ENCODE peak calls at places on chromosomes 13 and 19, in six cellular contexts. O is HL-60, B is spleen, X is OCI-LY7, A is fibroblast of mammary gland, D is cardiac fibroblast. S is an unnamed sample.

GRCh38 chr19:34364462-34364829 is 550 bp upstream of the GPI start:
- DNase-seq in B (no peak), A (no peak), O (no peak), X (no peak), D (no peak), S (no peak)

GRCh38 chr13:40477623-40478608 is 188.5 kb downstream of the FOXO1 start:
- DNase-seq in B (no peak), A (no peak), D (peak), X (peak), O (no peak), S (peak)

GRCh38 chr13:32060319-32060924 is 28.8 kb downstream of the FRY start:
- DNase-seq in B (no peak), X (no peak), D (no peak), A (no peak), O (no peak), S (no peak)

GRCh38 chr19:48638831-48639381 is 1.7 kb upstream of the DBP start:
- DNase-seq in A (no peak), D (no peak), B (peak), O (no peak), X (peak), S (no peak)

GRCh38 chr19:32692727-32693061 is 1.1 kb downstream of the NUDT19 start:
- DNase-seq in B (no peak), D (no peak), X (no peak), A (no peak), O (peak), S (no peak)

GRCh38 chr19:38337360-38337653 is 1.7 kb downstream of the CATSPERG start:
- DNase-seq in X (no peak), A (no peak), O (no peak), B (no peak), D (no peak), S (no peak)

GRCh38 chr19:44557933-44558332 is 28.5 kb upstream of the CEACAM20 start:
- DNase-seq in X (no peak), O (no peak), D (no peak), B (no peak), A (no peak), S (no peak)

GRCh38 chr19:11560404-11560988 is 1.5 kb upstream of the ELOF1 start:
- DNase-seq in X (peak), A (peak), O (peak), B (no peak), D (peak), S (peak)

GRCh38 chr13:110636053-110636475 is 20.7 kb downstream of the NAXD start:
- DNase-seq in O (no peak), A (no peak), D (no peak), X (no peak), B (no peak), S (no peak)

GRCh38 chr13:30739646-30740642 is 4.6 kb downstream of the ALOX5AP start:
- DNase-seq in A (peak), B (no peak), O (peak), X (peak), D (peak), S (peak)

GRCh38 chr13:20363604-20364003 is 131.5 kb upstream of the GJB6 start:
- DNase-seq in B (no peak), D (no peak), O (no peak), A (peak), X (no peak), S (peak)

GRCh38 chr13:44420376-44421220 is 47.0 kb downstream of the SERP2 start:
- DNase-seq in D (no peak), A (no peak), X (no peak), O (no peak), B (no peak), S (no peak)

GRCh38 chr19:45179063-45179847 is 671 bp downstream of the BLOC1S3 start:
- DNase-seq in B (peak), X (no peak), D (peak), O (peak), A (peak), S (peak)

GRCh38 chr19:1907563-1908363 is 2.6 kb downstream of the ADAT3 start:
- DNase-seq in X (no peak), O (no peak), B (no peak), D (no peak), A (no peak), S (no peak)

GRCh38 chr13:90542959-90543358 is 804.5 kb upstream of the MIR17HG start:
- DNase-seq in O (no peak), A (no peak), B (no peak), D (no peak), X (no peak), S (no peak)

GRCh38 chr19:32018014-32018413 is 327.4 kb upstream of the ZNF507 start:
- DNase-seq in B (no peak), O (no peak), A (peak), X (no peak), D (no peak), S (no peak)

GRCh38 chr13:110593430-110594130 is 21.8 kb upstream of the NAXD start:
- DNase-seq in O (peak), A (peak), X (peak), D (peak), B (no peak), S (peak)

GRCh38 chr13:32989331-32989730 is 26.9 kb upstream of the KL start:
- DNase-seq in B (no peak), D (no peak), X (no peak), O (no peak), A (no peak), S (no peak)

GRCh38 chr19:14446336-14447036 is 13.4 kb downstream of the PKN1 start:
- DNase-seq in B (no peak), D (no peak), O (no peak), A (no peak), X (no peak), S (no peak)

GRCh38 chr19:17687857-17688784 is at the start of gene UNC13A:
- DNase-seq in B (peak), D (peak), X (no peak), O (peak), A (peak), S (peak)

GRCh38 chr13:112343591-112343990 is 32.6 kb upstream of the SPACA7 start:
- DNase-seq in X (no peak), O (no peak), A (no peak), B (peak), D (no peak), S (no peak)

GRCh38 chr19:29524912-29525870 is 603 bp upstream of the VSTM2B start:
- DNase-seq in O (no peak), A (no peak), X (no peak), B (peak), D (no peak), S (no peak)

GRCh38 chr19:14160017-14160703 is 23.8 kb upstream of the ASF1B start:
- DNase-seq in D (no peak), B (no peak), X (no peak), A (no peak), O (no peak), S (no peak)

GRCh38 chr13:51237887-51238286 is 15.7 kb downstream of the FAM124A start:
- DNase-seq in X (peak), A (no peak), O (no peak), B (no peak), D (no peak), S (no peak)

GRCh38 chr13:109729031-109729870 is 57.1 kb downstream of the IRS2 start:
- DNase-seq in B (no peak), D (no peak), O (no peak), X (no peak), A (no peak), S (peak)

GRCh38 chr13:20073775-20074174 is 87.1 kb downstream of the GJA3 start:
- DNase-seq in X (peak), A (no peak), D (no peak), O (no peak), B (no peak), S (no peak)

GRCh38 chr19:34732548-34733255 is 1.3 kb upstream of the ZNF181 start:
- DNase-seq in B (no peak), D (no peak), A (no peak), X (peak), O (no peak), S (no peak)

GRCh38 chr13:111874981-111875380 is 192.0 kb upstream of the SOX1 start:
- DNase-seq in A (no peak), O (no peak), B (no peak), X (no peak), D (no peak), S (no peak)

GRCh38 chr13:67076378-67076777 is 153.8 kb downstream of the PCDH9 start:
- DNase-seq in O (no peak), A (no peak), B (no peak), X (no peak), D (peak), S (peak)

GRCh38 chr19:39825093-39825463 is 8.9 kb downstream of the DYRK1B start:
- DNase-seq in X (no peak), O (no peak), D (no peak), B (peak), A (no peak), S (no peak)
- H3K4me3 ChIP-seq in X (no peak), O (no peak), D (no peak), B (no peak), A (no peak), S (no peak)

DNA sequence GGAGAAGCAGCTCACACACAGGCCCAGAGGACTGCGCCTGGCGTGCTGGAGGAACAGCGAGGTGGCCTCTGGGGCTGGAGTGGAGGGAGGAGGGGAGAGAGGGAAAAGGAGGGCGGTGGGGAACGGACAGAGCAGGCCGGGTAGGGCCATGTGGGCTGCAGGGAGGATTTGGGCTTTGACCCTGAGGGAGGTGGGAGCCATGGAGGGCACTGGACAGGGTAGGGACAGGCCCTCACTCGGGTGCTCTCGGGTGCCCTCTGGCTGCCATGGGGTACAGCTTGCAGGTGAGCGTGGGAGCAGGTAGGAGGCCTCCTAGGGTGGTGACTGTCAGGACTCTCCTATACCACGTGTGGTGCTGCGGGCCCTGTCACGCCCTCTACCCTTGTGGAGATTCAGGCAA is 22.8 kb downstream of the PLIN4 start:
- DNase-seq in X (peak), B (no peak), D (no peak), O (no peak), A (no peak), S (no peak)
- TF ChIP-seq CTCF in X (peak), B (no peak), D (no peak), O (no peak), A (no peak), S (peak)

GRCh38 chr19:30692517-30692870 is 320.3 kb downstream of the ZNF536 start:
- DNase-seq in O (no peak), X (no peak), D (no peak), A (no peak), B (no peak), S (no peak)
- H3K4me3 ChIP-seq in O (no peak), X (no peak), D (no peak), A (no peak), B (no peak), S (no peak)

DNA sequence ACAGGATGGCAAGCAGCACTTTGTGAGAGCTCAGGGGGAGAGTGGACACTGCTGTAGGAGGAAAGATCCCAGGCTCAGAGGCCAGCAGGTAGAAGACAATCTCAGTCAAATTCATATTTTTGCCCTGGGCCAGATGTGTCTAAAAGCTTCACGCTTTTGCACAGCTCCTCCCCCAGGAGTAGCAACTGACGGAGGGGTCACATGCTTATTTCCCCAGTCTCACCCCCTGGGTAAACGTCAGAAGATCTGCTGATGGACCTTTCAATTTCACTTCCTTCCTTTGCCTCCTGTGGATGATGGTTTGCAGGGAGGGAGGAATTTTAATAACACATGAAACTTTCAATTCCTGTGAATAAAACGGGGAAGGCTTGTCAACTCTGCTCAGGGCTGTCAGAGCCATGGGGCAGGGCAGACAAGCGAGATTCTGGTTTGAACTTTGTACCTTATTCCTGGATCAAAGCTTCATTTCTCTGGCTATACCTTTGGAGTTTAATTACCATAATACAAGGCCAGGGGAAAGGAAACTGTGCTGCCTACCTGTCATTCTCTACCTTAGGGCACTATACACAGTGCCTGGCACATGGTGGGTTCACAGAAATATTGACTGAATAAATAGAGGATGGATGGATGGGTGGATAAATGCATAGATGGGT is 41.0 kb downstream of the POU4F1 start:
- DNase-seq in D (no peak), A (no peak), X (no peak), O (no peak), B (no peak), S (no peak)
- TF ChIP-seq CTCF in D (no peak), A (no peak), X (no peak), O (no peak), B (no peak), S (no peak)

GRCh38 chr19:7861619-7862412 is 12.4 kb downstream of the PRR36 start:
- DNase-seq in A (no peak), B (no peak), X (no peak), O (no peak), D (no peak), S (no peak)
- H3K4me3 ChIP-seq in A (no peak), B (peak), X (peak), O (peak), D (peak), S (no peak)